ENCODE peak calls at places on chromosomes 11 and 22, in seven cellular contexts. O is SW 1271; I is AG08395; L is effector CD8-positive, alpha-beta T cell; P is midbrain; H is AG09309; X is ureter. W is an unnamed sample.

GRCh38 chr11:72771507-72771906 is 19.3 kb upstream of the ARAP1 start:
- DNase-seq in O (no peak), I (peak; percentile 72), L (no peak), P (no peak), H (no peak), X (no peak), W (no peak)

GRCh38 chr11:72625746-72626636 is 48.2 kb downstream of the PDE2A start:
- DNase-seq in O (no peak), I (peak; percentile 32), L (no peak), P (no peak), H (no peak), X (peak; percentile 64), W (no peak)

GRCh38 chr11:21635359-21635758 is 557.5 kb upstream of the ANO5 start:
- DNase-seq in O (no peak), I (no peak), L (no peak), P (no peak), H (no peak), X (no peak), W (no peak)

GRCh38 chr11:8354622-8355417 is 91.1 kb upstream of the LMO1 start:
- DNase-seq in O (no peak), I (no peak), L (no peak), P (peak; percentile 51), H (no peak), X (no peak), W (no peak)

GRCh38 chr11:73346186-73346935 is 29.8 kb upstream of the RELT start:
- DNase-seq in O (no peak), I (no peak), L (no peak), P (no peak), H (no peak), X (no peak), W (no peak)

GRCh38 chr11:111788051-111788450 is 21.9 kb upstream of the PPP2R1B start:
- DNase-seq in O (no peak), I (no peak), L (no peak), P (no peak), H (no peak), X (no peak), W (no peak)

GRCh38 chr11:112759418-112759817 is 201.8 kb upstream of the NCAM1 start:
- DNase-seq in O (no peak), I (no peak), L (no peak), P (no peak), H (no peak), X (no peak), W (no peak)

GRCh38 chr22:47065756-47066615 is 303.5 kb downstream of the TBC1D22A start:
- DNase-seq in O (no peak), I (no peak), L (no peak), P (no peak), H (no peak), X (no peak), W (no peak)

GRCh38 chr11:44648109-44648508 is 78.7 kb upstream of the TSPAN18 start:
- DNase-seq in O (no peak), I (no peak), L (no peak), P (no peak), H (no peak), X (no peak), W (no peak)

GRCh38 chr22:46267431-46268279 is at the start of gene TTC38:
- DNase-seq in O (peak; percentile 18), I (peak; percentile 98), L (peak; percentile 34), P (peak; percentile 85), H (peak; percentile 13), X (peak; percentile 91), W (peak; percentile 83)

GRCh38 chr11:134436781-134437180 is 24.7 kb upstream of the B3GAT1 start:
- DNase-seq in O (no peak), I (no peak), L (no peak), P (no peak), H (no peak), X (no peak), W (no peak)

GRCh38 chr11:122167100-122167499 is 51.1 kb upstream of the BLID start:
- DNase-seq in O (no peak), I (peak; percentile 60), L (no peak), P (no peak), H (peak; percentile 62), X (no peak), W (no peak)

GRCh38 chr11:73729594-73730206 is 31.2 kb downstream of the RAB6A start:
- DNase-seq in O (no peak), I (no peak), L (no peak), P (peak; percentile 31), H (no peak), X (no peak), W (no peak)

GRCh38 chr11:121391914-121392313 is 60.2 kb upstream of the SORL1 start:
- DNase-seq in O (no peak), I (no peak), L (no peak), P (no peak), H (no peak), X (peak; percentile 69), W (no peak)

GRCh38 chr22:28023774-28024173 is 104.7 kb upstream of the PITPNB start:
- DNase-seq in O (no peak), I (no peak), L (no peak), P (no peak), H (no peak), X (no peak), W (no peak)